ENCODE peak calls at places on chromosomes 11 and 22, in seven cellular contexts. One of them, this sample, is unnamed. For H3K4me1 and H3K36me3, the result is how much of the 10 kb centered on the place peaks cover.

GRCh38 chr11:94574193-94574961 is 7.2 kb downstream of the PIWIL4 start:
- DNase-seq in endothelial cell of umbilical vein: no peak
- DNase-seq in transverse colon: no peak
- DNase-seq in body of pancreas: no peak
- DNase-seq in left ventricle myocardium inferior: no peak
- DNase-seq in mammary epithelial cell: peak
- DNase-seq in K562: peak
- DNase-seq in this sample: no peak

GRCh38 chr22:26890870-26891269 is 233.5 kb downstream of the MIAT start:
- DNase-seq in endothelial cell of umbilical vein: no peak
- DNase-seq in transverse colon: no peak
- DNase-seq in body of pancreas: no peak
- DNase-seq in left ventricle myocardium inferior: no peak
- DNase-seq in mammary epithelial cell: no peak
- DNase-seq in K562: no peak
- DNase-seq in this sample: no peak

GRCh38 chr11:9172394-9172793 is 81.0 kb upstream of the SCUBE2 start:
- DNase-seq in endothelial cell of umbilical vein: no peak
- DNase-seq in transverse colon: no peak
- DNase-seq in body of pancreas: no peak
- DNase-seq in left ventricle myocardium inferior: no peak
- DNase-seq in mammary epithelial cell: no peak
- DNase-seq in K562: no peak
- DNase-seq in this sample: no peak

GRCh38 chr11:64094463-64095223 is 58.9 kb downstream of the FLRT1 start:
- DNase-seq in endothelial cell of umbilical vein: peak
- DNase-seq in transverse colon: peak
- DNase-seq in body of pancreas: no peak
- DNase-seq in left ventricle myocardium inferior: no peak
- DNase-seq in mammary epithelial cell: peak
- DNase-seq in K562: peak
- DNase-seq in this sample: no peak

GRCh38 chr11:75450826-75451783 is 18.1 kb upstream of the KLHL35 start:
- DNase-seq in endothelial cell of umbilical vein: no peak
- DNase-seq in transverse colon: no peak
- DNase-seq in body of pancreas: no peak
- DNase-seq in left ventricle myocardium inferior: no peak
- DNase-seq in mammary epithelial cell: no peak
- DNase-seq in K562: peak
- DNase-seq in this sample: no peak

GRCh38 chr11:76787911-76788596 is 4.9 kb downstream of the TSKU start:
- DNase-seq in endothelial cell of umbilical vein: no peak
- DNase-seq in transverse colon: peak
- DNase-seq in body of pancreas: peak
- DNase-seq in left ventricle myocardium inferior: no peak
- DNase-seq in mammary epithelial cell: peak
- DNase-seq in K562: peak
- DNase-seq in this sample: no peak

GRCh38 chr22:36334838-36335603 is 52.7 kb downstream of the MYH9 start:
- DNase-seq in endothelial cell of umbilical vein: no peak
- DNase-seq in transverse colon: no peak
- DNase-seq in body of pancreas: peak
- DNase-seq in left ventricle myocardium inferior: no peak
- DNase-seq in mammary epithelial cell: peak
- DNase-seq in K562: peak
- DNase-seq in this sample: peak

GRCh38 chr11:128492903-128493569 is 94.3 kb downstream of the ETS1 start:
- DNase-seq in endothelial cell of umbilical vein: no peak
- DNase-seq in transverse colon: no peak
- DNase-seq in body of pancreas: no peak
- DNase-seq in left ventricle myocardium inferior: no peak
- DNase-seq in mammary epithelial cell: no peak
- DNase-seq in K562: no peak
- DNase-seq in this sample: no peak

GRCh38 chr22:37150701-37151100 is 985 bp upstream of the IL2RB start:
- DNase-seq in endothelial cell of umbilical vein: no peak
- DNase-seq in transverse colon: no peak
- DNase-seq in body of pancreas: no peak
- DNase-seq in left ventricle myocardium inferior: no peak
- DNase-seq in mammary epithelial cell: no peak
- DNase-seq in K562: no peak
- DNase-seq in this sample: no peak

GRCh38 chr22:45031629-45032403 is 22.0 kb upstream of the PHF21B start:
- DNase-seq in endothelial cell of umbilical vein: no peak
- DNase-seq in transverse colon: no peak
- DNase-seq in body of pancreas: no peak
- DNase-seq in left ventricle myocardium inferior: no peak
- DNase-seq in mammary epithelial cell: no peak
- DNase-seq in K562: no peak
- DNase-seq in this sample: no peak

GRCh38 chr11:68117896-68118470 is 3.2 kb downstream of the CHKA start:
- DNase-seq in endothelial cell of umbilical vein: no peak
- DNase-seq in transverse colon: no peak
- DNase-seq in body of pancreas: no peak
- DNase-seq in left ventricle myocardium inferior: no peak
- DNase-seq in mammary epithelial cell: no peak
- DNase-seq in K562: peak
- DNase-seq in this sample: no peak

GRCh38 chr11:40388097-40388818 is 1071.2 kb downstream of the LRRC4C start:
- DNase-seq in endothelial cell of umbilical vein: no peak
- DNase-seq in transverse colon: no peak
- DNase-seq in body of pancreas: no peak
- DNase-seq in left ventricle myocardium inferior: no peak
- DNase-seq in mammary epithelial cell: no peak
- DNase-seq in K562: no peak
- DNase-seq in this sample: no peak

GRCh38 chr22:32951081-32951806 is 106.9 kb downstream of the SYN3 start:
- DNase-seq in endothelial cell of umbilical vein: no peak
- DNase-seq in transverse colon: no peak
- DNase-seq in body of pancreas: no peak
- DNase-seq in left ventricle myocardium inferior: no peak
- DNase-seq in mammary epithelial cell: no peak
- DNase-seq in K562: peak
- DNase-seq in this sample: no peak

GRCh38 chr11:120706257-120706656 is 194.7 kb downstream of the GRIK4 start:
- DNase-seq in endothelial cell of umbilical vein: no peak
- DNase-seq in transverse colon: no peak
- DNase-seq in body of pancreas: no peak
- DNase-seq in left ventricle myocardium inferior: no peak
- DNase-seq in mammary epithelial cell: no peak
- DNase-seq in K562: no peak
- DNase-seq in this sample: no peak

GRCh38 chr11:130585545-130585944 is 137.1 kb downstream of the ADAMTS15 start:
- DNase-seq in endothelial cell of umbilical vein: no peak
- DNase-seq in transverse colon: no peak
- DNase-seq in body of pancreas: no peak
- DNase-seq in left ventricle myocardium inferior: no peak
- DNase-seq in mammary epithelial cell: peak
- DNase-seq in K562: no peak
- DNase-seq in this sample: no peak

GRCh38 chr11:47508595-47509555 is 44.1 kb downstream of the CELF1 start:
- DNase-seq in endothelial cell of umbilical vein: no peak
- DNase-seq in transverse colon: peak
- DNase-seq in body of pancreas: peak
- DNase-seq in left ventricle myocardium inferior: no peak
- DNase-seq in mammary epithelial cell: no peak
- DNase-seq in K562: no peak
- DNase-seq in this sample: no peak

GRCh38 chr11:72411623-72412532 is 22.5 kb downstream of the CLPB start:
- DNase-seq in endothelial cell of umbilical vein: no peak
- DNase-seq in transverse colon: peak
- DNase-seq in body of pancreas: peak
- DNase-seq in left ventricle myocardium inferior: no peak
- DNase-seq in mammary epithelial cell: no peak
- DNase-seq in K562: peak
- DNase-seq in this sample: no peak

DNA sequence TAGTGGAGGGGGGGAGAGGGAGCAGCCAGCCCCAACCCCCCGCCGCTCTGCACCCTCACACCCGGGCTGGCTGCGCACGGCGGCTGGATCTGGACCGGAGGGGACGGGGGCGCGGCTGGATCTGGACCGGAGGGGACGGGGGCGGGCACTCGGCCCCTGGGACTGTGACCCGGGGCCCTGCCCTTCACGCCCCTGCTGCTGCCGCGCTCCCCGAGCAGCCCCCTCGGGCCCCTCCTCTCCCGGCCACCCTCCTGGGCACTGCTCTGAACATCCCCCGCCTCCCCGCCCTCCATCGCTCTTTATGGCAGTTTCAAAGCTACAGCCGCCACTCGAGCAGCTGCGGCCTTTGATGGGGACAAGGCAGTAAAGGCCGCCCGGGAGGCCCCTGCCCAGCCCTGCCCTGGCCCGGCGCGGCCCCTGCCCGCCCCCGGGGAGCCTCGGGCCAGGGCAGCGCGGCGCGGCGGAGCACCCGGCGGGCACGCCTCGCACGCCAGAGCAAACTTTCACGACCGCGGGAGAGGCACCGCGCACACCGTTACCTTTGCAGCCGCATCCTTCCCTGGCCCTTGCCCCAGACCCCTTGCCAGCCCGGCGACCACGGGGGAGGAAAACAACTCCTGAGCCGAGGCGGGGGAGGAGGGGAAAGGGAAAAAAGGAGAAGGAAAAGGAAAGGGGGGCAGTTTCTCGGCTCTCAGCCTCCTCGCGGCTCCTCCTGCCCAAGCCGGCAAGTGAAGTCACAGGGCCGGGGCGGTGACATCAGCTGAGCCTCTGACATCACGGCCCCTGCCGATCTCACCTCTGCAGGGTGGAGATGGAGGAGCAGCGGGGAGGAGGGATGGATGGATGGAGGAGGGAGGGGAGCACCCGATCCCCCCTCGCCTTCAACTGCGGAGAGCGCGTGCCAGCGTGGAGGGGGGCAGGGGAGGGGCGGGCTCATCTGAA is 13.1 kb upstream of the TCF20 start:
- DNase-seq in endothelial cell of umbilical vein: no peak
- DNase-seq in transverse colon: no peak
- DNase-seq in body of pancreas: no peak
- DNase-seq in left ventricle myocardium inferior: no peak
- DNase-seq in mammary epithelial cell: no peak
- DNase-seq in K562: no peak
- DNase-seq in this sample: no peak
- H3K4me1 ChIP-seq in endothelial cell of umbilical vein: under half
- H3K4me1 ChIP-seq in transverse colon: under half
- H3K4me1 ChIP-seq in body of pancreas: under half
- H3K4me1 ChIP-seq in left ventricle myocardium inferior: under half
- H3K4me1 ChIP-seq in mammary epithelial cell: under half
- H3K4me1 ChIP-seq in K562: under half
- H3K4me1 ChIP-seq in this sample: under half

GRCh38 chr11:12148466-12148865 is 38.1 kb downstream of the MICAL2 start:
- DNase-seq in endothelial cell of umbilical vein: no peak
- DNase-seq in transverse colon: no peak
- DNase-seq in body of pancreas: no peak
- DNase-seq in left ventricle myocardium inferior: no peak
- DNase-seq in mammary epithelial cell: no peak
- DNase-seq in K562: no peak
- DNase-seq in this sample: no peak

GRCh38 chr11:12150831-12151382 is 40.5 kb downstream of the MICAL2 start:
- DNase-seq in endothelial cell of umbilical vein: no peak
- DNase-seq in transverse colon: peak
- DNase-seq in body of pancreas: no peak
- DNase-seq in left ventricle myocardium inferior: no peak
- DNase-seq in mammary epithelial cell: peak
- DNase-seq in K562: peak
- DNase-seq in this sample: no peak

GRCh38 chr11:12149672-12150225 is 39.4 kb downstream of the MICAL2 start:
- DNase-seq in endothelial cell of umbilical vein: no peak
- DNase-seq in transverse colon: peak
- DNase-seq in body of pancreas: no peak
- DNase-seq in left ventricle myocardium inferior: no peak
- DNase-seq in mammary epithelial cell: no peak
- DNase-seq in K562: peak
- DNase-seq in this sample: no peak

GRCh38 chr11:12147827-12148226 is 37.4 kb downstream of the MICAL2 start:
- DNase-seq in endothelial cell of umbilical vein: no peak
- DNase-seq in transverse colon: no peak
- DNase-seq in body of pancreas: no peak
- DNase-seq in left ventricle myocardium inferior: no peak
- DNase-seq in mammary epithelial cell: no peak
- DNase-seq in K562: no peak
- DNase-seq in this sample: no peak

DNA sequence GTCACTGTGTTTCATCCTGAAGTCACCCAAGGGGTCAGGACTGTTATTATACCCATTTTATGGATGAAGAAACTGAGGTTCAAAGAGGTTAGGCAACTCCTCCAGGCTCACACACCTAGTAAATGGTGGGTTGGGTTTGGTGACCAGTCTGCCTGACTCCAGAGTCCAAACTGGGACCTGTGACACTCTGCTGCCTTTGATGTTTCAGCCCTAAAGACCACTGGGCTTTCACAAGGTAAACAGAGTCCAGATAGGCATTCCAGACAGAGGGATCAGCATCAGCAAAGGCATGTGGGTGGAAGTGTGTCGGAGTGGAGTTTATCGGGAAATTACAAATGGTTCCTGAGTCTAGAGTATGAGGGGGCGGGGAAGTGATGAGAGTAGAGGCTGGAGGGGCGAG is 38.5 kb downstream of the MICAL2 start:
- DNase-seq in endothelial cell of umbilical vein: no peak
- DNase-seq in transverse colon: peak
- DNase-seq in body of pancreas: no peak
- DNase-seq in left ventricle myocardium inferior: no peak
- DNase-seq in mammary epithelial cell: no peak
- DNase-seq in K562: no peak
- DNase-seq in this sample: no peak
- H3K36me3 ChIP-seq in endothelial cell of umbilical vein: under half
- H3K36me3 ChIP-seq in transverse colon: under half
- H3K36me3 ChIP-seq in body of pancreas: under half
- H3K36me3 ChIP-seq in left ventricle myocardium inferior: under half
- H3K36me3 ChIP-seq in mammary epithelial cell: under half
- H3K36me3 ChIP-seq in K562: under half
- H3K36me3 ChIP-seq in this sample: under half

GRCh38 chr11:16979708-16980622 is 34.2 kb downstream of the PLEKHA7 start:
- DNase-seq in endothelial cell of umbilical vein: no peak
- DNase-seq in transverse colon: no peak
- DNase-seq in body of pancreas: no peak
- DNase-seq in left ventricle myocardium inferior: no peak
- DNase-seq in mammary epithelial cell: no peak
- DNase-seq in K562: no peak
- DNase-seq in this sample: no peak
- H3K4me1 ChIP-seq in endothelial cell of umbilical vein: under half
- H3K4me1 ChIP-seq in transverse colon: under half
- H3K4me1 ChIP-seq in body of pancreas: half or more
- H3K4me1 ChIP-seq in left ventricle myocardium inferior: under half
- H3K4me1 ChIP-seq in mammary epithelial cell: under half
- H3K4me1 ChIP-seq in K562: under half
- H3K4me1 ChIP-seq in this sample: under half

GRCh38 chr11:26571861-26572654 is at the start of gene MUC15:
- DNase-seq in endothelial cell of umbilical vein: no peak
- DNase-seq in transverse colon: no peak
- DNase-seq in body of pancreas: peak
- DNase-seq in left ventricle myocardium inferior: no peak
- DNase-seq in mammary epithelial cell: no peak
- DNase-seq in K562: no peak
- DNase-seq in this sample: peak
- H3K36me3 ChIP-seq in endothelial cell of umbilical vein: under half
- H3K36me3 ChIP-seq in transverse colon: under half
- H3K36me3 ChIP-seq in body of pancreas: under half
- H3K36me3 ChIP-seq in left ventricle myocardium inferior: under half
- H3K36me3 ChIP-seq in mammary epithelial cell: under half
- H3K36me3 ChIP-seq in K562: under half
- H3K36me3 ChIP-seq in this sample: under half

GRCh38 chr11:74169736-74170458 is 905 bp downstream of the C2CD3 start:
- DNase-seq in endothelial cell of umbilical vein: peak
- DNase-seq in transverse colon: no peak
- DNase-seq in body of pancreas: no peak
- DNase-seq in left ventricle myocardium inferior: no peak
- DNase-seq in mammary epithelial cell: no peak
- DNase-seq in K562: peak
- DNase-seq in this sample: no peak
- H3K4me1 ChIP-seq in endothelial cell of umbilical vein: under half
- H3K4me1 ChIP-seq in transverse colon: under half
- H3K4me1 ChIP-seq in body of pancreas: under half
- H3K4me1 ChIP-seq in left ventricle myocardium inferior: half or more
- H3K4me1 ChIP-seq in mammary epithelial cell: under half
- H3K4me1 ChIP-seq in K562: under half
- H3K4me1 ChIP-seq in this sample: under half

This sample was measured in prostate gland.